ENCODE peak calls at places on chromosome 1, in ten cellular contexts. K is body of pancreas, M is PC-3, T is GM12864, U is endodermal cell, P is cardiac muscle cell, B is spleen, R is dorsolateral prefrontal cortex, O is stomach, D is natural killer cell. F is an unnamed sample.

GRCh38 chr1:177209357-177209756 is 38.6 kb downstream of the BRINP2 start:
- DNase-seq in K (peak; percentile 27), M (peak; percentile 98), T (no peak), U (no peak), P (peak; percentile 98), B (peak; percentile 67), R (peak; percentile 85), O (peak; percentile 54), D (no peak), F (no peak)

GRCh38 chr1:203199481-203200058 is 13.1 kb upstream of the CHI3L1 start:
- DNase-seq in K (no peak), M (no peak), T (no peak), U (no peak), P (no peak), B (no peak), R (peak; percentile 19), O (peak; percentile 21), D (no peak), F (no peak)

GRCh38 chr1:236066828-236067386 is 2.0 kb upstream of the NID1 start:
- DNase-seq in K (no peak), M (no peak), T (peak; percentile 76), U (no peak), P (no peak), B (peak; percentile 92), R (no peak), O (peak; percentile 43), D (peak; percentile 24), F (peak; percentile 90)

GRCh38 chr1:225460021-225460736 is 32.3 kb upstream of the LBR start:
- DNase-seq in K (no peak), M (no peak), T (no peak), U (no peak), P (no peak), B (peak; percentile 71), R (peak; percentile 33), O (no peak), D (peak; percentile 55), F (no peak)

GRCh38 chr1:27562483-27563406 is 41.2 kb downstream of the AHDC1 start:
- DNase-seq in K (peak; percentile 17), M (no peak), T (no peak), U (no peak), P (no peak), B (no peak), R (no peak), O (no peak), D (no peak), F (no peak)

GRCh38 chr1:108719654-108720435 is 7.1 kb downstream of the FNDC7 start:
- DNase-seq in K (no peak), M (peak; percentile 89), T (no peak), U (no peak), P (peak; percentile 81), B (no peak), R (no peak), O (no peak), D (no peak), F (no peak)

GRCh38 chr1:117820096-117820495 is 109.3 kb downstream of the GDAP2 start:
- DNase-seq in K (peak; percentile 58), M (no peak), T (no peak), U (no peak), P (no peak), B (no peak), R (no peak), O (no peak), D (no peak), F (no peak)

GRCh38 chr1:226064168-226064815 is 1.8 kb downstream of the H3-3A start:
- DNase-seq in K (peak; percentile 41), M (peak; percentile 57), T (no peak), U (peak; percentile 2), P (no peak), B (no peak), R (no peak), O (peak; percentile 36), D (no peak), F (no peak)

GRCh38 chr1:196611873-196612272 is 3.6 kb upstream of the KCNT2 start:
- DNase-seq in K (no peak), M (no peak), T (no peak), U (peak; percentile 60), P (no peak), B (no peak), R (no peak), O (no peak), D (no peak), F (no peak)

GRCh38 chr1:196608401-196609113 is at the start of gene KCNT2:
- DNase-seq in K (peak; percentile 23), M (no peak), T (no peak), U (peak; percentile 98), P (peak; percentile 91), B (peak; percentile 71), R (peak; percentile 52), O (peak; percentile 25), D (no peak), F (no peak)

GRCh38 chr1:196603651-196604050 is 4.6 kb downstream of the KCNT2 start:
- DNase-seq in K (no peak), M (no peak), T (no peak), U (no peak), P (no peak), B (no peak), R (no peak), O (no peak), D (no peak), F (no peak)

GRCh38 chr1:196607940-196608339 is 300 bp downstream of the KCNT2 start:
- DNase-seq in K (no peak), M (no peak), T (no peak), U (no peak), P (peak; percentile 29), B (no peak), R (no peak), O (no peak), D (no peak), F (no peak)

GRCh38 chr1:196609114-196609737 is 986 bp upstream of the KCNT2 start:
- DNase-seq in K (no peak), M (no peak), T (no peak), U (peak; percentile 86), P (no peak), B (no peak), R (no peak), O (no peak), D (no peak), F (no peak)
- TF ChIP-seq CTCF in K (no peak), M (no peak), T (no peak), U (peak; percentile 67), P (no peak), B (no peak), R (no peak), O (no peak), D (no peak), F (no peak)

GRCh38 chr1:53716150-53716549 is 22.8 kb downstream of the GLIS1 start:
- DNase-seq in K (no peak), M (no peak), T (no peak), U (no peak), P (no peak), B (no peak), R (no peak), O (no peak), D (no peak), F (no peak)

GRCh38 chr1:53712276-53712675 is 26.7 kb downstream of the GLIS1 start:
- DNase-seq in K (no peak), M (peak; percentile 58), T (no peak), U (no peak), P (no peak), B (no peak), R (no peak), O (no peak), D (no peak), F (no peak)

GRCh38 chr1:53717025-53717804 is 21.7 kb downstream of the GLIS1 start:
- DNase-seq in K (no peak), M (no peak), T (no peak), U (no peak), P (no peak), B (no peak), R (no peak), O (no peak), D (no peak), F (no peak)

GRCh38 chr1:53719469-53719868 is 19.5 kb downstream of the GLIS1 start:
- DNase-seq in K (no peak), M (no peak), T (no peak), U (no peak), P (no peak), B (no peak), R (no peak), O (no peak), D (no peak), F (no peak)

GRCh38 chr1:53715478-53715877 is 23.5 kb downstream of the GLIS1 start:
- DNase-seq in K (no peak), M (peak; percentile 31), T (no peak), U (peak; percentile 93), P (peak; percentile 53), B (no peak), R (no peak), O (no peak), D (no peak), F (no peak)
- TF ChIP-seq CTCF in K (no peak), M (peak; percentile 73), T (peak; percentile 63), U (peak; percentile 89), P (peak; percentile 67), B (no peak), R (no peak), O (no peak), D (no peak), F (no peak)

DNA sequence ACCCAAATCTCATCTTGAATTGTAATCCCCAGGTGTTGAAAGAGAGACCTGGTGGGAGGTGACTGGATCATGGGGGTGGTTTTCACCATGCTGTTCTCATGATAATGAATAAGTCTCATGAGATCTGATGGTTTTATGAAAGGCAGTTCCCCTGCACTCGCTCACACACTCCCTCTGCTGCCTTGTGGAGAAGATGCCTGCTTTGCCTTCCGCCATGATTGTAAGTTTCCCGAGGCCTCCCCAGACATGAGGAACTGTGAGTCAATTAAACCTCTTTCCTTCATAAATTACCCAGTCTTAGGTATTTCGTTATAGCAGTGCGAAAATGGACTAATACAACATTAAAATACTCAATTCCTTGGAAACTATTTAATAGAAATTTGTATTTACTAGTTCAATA is 99.2 kb downstream of the PROX1 start:
- DNase-seq in K (no peak), M (no peak), T (no peak), U (no peak), P (no peak), B (no peak), R (no peak), O (no peak), D (no peak), F (no peak)
- TF ChIP-seq CTCF in K (no peak), M (no peak), T (no peak), U (peak; percentile 58), P (no peak), B (no peak), R (no peak), O (no peak), D (no peak), F (no peak)

DNA sequence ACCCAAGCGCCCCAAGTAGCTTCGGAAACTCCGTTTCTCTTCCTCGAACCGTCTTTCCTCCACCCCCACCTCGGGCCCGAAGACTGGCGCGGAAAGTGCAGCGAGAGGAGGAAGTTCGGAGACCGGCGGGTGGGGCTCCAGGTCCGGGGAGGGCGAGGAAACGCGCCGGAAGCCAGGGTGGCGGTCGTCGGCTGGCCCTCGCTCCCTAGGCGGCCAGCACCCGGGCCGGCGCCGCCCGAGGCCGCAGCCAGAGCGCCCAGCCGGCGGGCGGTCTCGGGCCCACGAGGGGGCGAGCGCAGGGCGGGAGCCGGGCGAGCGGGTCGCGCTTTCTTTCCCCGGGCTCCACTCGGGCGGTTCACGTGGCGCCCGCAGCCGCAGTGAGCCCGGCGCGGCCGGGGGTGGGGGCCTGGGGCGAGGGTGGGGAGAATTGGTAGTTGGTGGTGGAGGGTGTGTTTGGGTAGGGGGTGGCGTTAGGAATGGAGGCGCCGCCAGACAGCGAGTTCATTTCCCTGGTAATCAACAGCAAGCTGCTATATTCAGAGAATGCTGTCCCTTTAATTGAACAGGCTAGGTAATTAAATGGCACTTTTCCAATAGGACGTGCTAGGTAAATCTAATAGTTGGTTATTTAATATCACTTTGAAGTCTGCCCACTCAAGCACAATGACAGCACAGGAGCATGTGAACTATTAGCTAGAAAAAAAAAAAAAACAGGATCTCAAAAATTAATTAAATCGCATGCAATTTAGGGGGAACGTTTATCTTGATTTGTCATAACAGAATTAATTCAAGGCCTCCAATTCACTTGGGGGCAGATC is 6.7 kb downstream of the LMO4 start:
- DNase-seq in K (peak; percentile 68), M (peak; percentile 59), T (no peak), U (peak; percentile 80), P (peak; percentile 60), B (peak; percentile 96), R (peak; percentile 64), O (peak; percentile 76), D (peak; percentile 69), F (peak; percentile 72)
- TF ChIP-seq CTCF in K (peak; percentile 24), M (peak; percentile 20), T (peak; percentile 18), U (no peak), P (peak; percentile 16), B (peak; percentile 47), R (no peak), O (no peak), D (no peak), F (no peak)

F was measured in CD14-positive monocyte.